ENCODE peak calls at places on chromosomes 6 and 20, in nine cellular contexts. M is astrocyte of the spinal cord; S is GM13977; C is AG08395; X is naive thymus-derived CD4-positive, alpha-beta T cell; Y is HEK293T; O is mucosa of descending colon; E is WTC11; D is foreskin fibroblast. A is an unnamed sample.

GRCh38 chr6:19664050-19664449 is 173.1 kb upstream of the ID4 start:
- DNase-seq in M (no peak), S (no peak), C (no peak), X (no peak), Y (no peak), O (no peak), E (no peak), D (no peak), A (no peak)

GRCh38 chr20:50348118-50348517 is 157.5 kb downstream of the CEBPB start:
- DNase-seq in M (no peak), S (no peak), C (no peak), X (no peak), Y (no peak), O (no peak), E (no peak), D (no peak), A (no peak)

GRCh38 chr20:63738687-63739128 is 868 bp upstream of the SLC2A4RG start:
- DNase-seq in M (peak), S (peak), C (no peak), X (peak), Y (peak), O (peak), E (peak), D (peak), A (no peak)

GRCh38 chr6:118542184-118542952 is 5.7 kb upstream of the PLN start:
- DNase-seq in M (peak), S (no peak), C (peak), X (no peak), Y (no peak), O (no peak), E (no peak), D (no peak), A (no peak)

GRCh38 chr6:23228439-23229024 is 659.2 kb downstream of the HDGFL1 start:
- DNase-seq in M (no peak), S (no peak), C (no peak), X (no peak), Y (no peak), O (no peak), E (no peak), D (peak), A (no peak)

GRCh38 chr6:93792751-93793150 is 373.4 kb upstream of the EPHA7 start:
- DNase-seq in M (peak), S (no peak), C (no peak), X (no peak), Y (no peak), O (no peak), E (no peak), D (peak), A (no peak)

GRCh38 chr6:1624848-1625341 is 15.2 kb downstream of the FOXC1 start:
- DNase-seq in M (no peak), S (peak), C (peak), X (no peak), Y (no peak), O (no peak), E (no peak), D (peak), A (no peak)

GRCh38 chr20:18404172-18404571 is 62.7 kb downstream of the DZANK1 start:
- DNase-seq in M (peak), S (no peak), C (peak), X (no peak), Y (no peak), O (no peak), E (no peak), D (no peak), A (no peak)

GRCh38 chr6:107491059-107491609 is 1.2 kb downstream of the SOBP start:
- DNase-seq in M (peak), S (peak), C (peak), X (no peak), Y (peak), O (peak), E (peak), D (peak), A (peak)

GRCh38 chr6:32970413-32971244 is 2.2 kb downstream of the BRD2 start:
- DNase-seq in M (peak), S (peak), C (peak), X (peak), Y (no peak), O (peak), E (peak), D (peak), A (peak)

GRCh38 chr6:125968493-125968892 is 11.9 kb downstream of the HINT3 start:
- DNase-seq in M (no peak), S (no peak), C (no peak), X (no peak), Y (no peak), O (no peak), E (no peak), D (no peak), A (no peak)

GRCh38 chr6:153963352-153963751 is 75.7 kb upstream of the OPRM1 start:
- DNase-seq in M (no peak), S (no peak), C (no peak), X (no peak), Y (no peak), O (no peak), E (no peak), D (no peak), A (no peak)

GRCh38 chr20:37760322-37760721 is 66.5 kb downstream of the CTNNBL1 start:
- DNase-seq in M (no peak), S (no peak), C (no peak), X (no peak), Y (no peak), O (no peak), E (no peak), D (no peak), A (no peak)

GRCh38 chr20:38658879-38659612 is 57.4 kb downstream of the ARHGAP40 start:
- DNase-seq in M (no peak), S (peak), C (peak), X (peak), Y (peak), O (peak), E (peak), D (peak), A (no peak)